ENCODE peak calls at places on chromosomes 1 and 21, in six cellular contexts. One of them, this sample, is unnamed.

GRCh38 chr1:110390096-110390495 is 730 bp downstream of the SLC16A4 start:
- DNase-seq in adrenal gland: no peak
- DNase-seq in dorsolateral prefrontal cortex: no peak
- DNase-seq in psoas muscle: peak; percentile 37
- DNase-seq in heart left ventricle: peak; percentile 49
- DNase-seq in Peyer's patch: no peak
- DNase-seq in this sample: no peak

GRCh38 chr1:239456788-239457187 is 70.4 kb downstream of the CHRM3 start:
- DNase-seq in adrenal gland: no peak
- DNase-seq in dorsolateral prefrontal cortex: no peak
- DNase-seq in psoas muscle: no peak
- DNase-seq in heart left ventricle: no peak
- DNase-seq in Peyer's patch: no peak
- DNase-seq in this sample: no peak

GRCh38 chr1:17574502-17574901 is 35.0 kb downstream of the ARHGEF10L start:
- DNase-seq in adrenal gland: no peak
- DNase-seq in dorsolateral prefrontal cortex: no peak
- DNase-seq in psoas muscle: no peak
- DNase-seq in heart left ventricle: no peak
- DNase-seq in Peyer's patch: no peak
- DNase-seq in this sample: no peak

GRCh38 chr1:24294757-24295371 is 24.3 kb upstream of the GRHL3 start:
- DNase-seq in adrenal gland: peak; percentile 71
- DNase-seq in dorsolateral prefrontal cortex: no peak
- DNase-seq in psoas muscle: peak; percentile 77
- DNase-seq in heart left ventricle: peak; percentile 36
- DNase-seq in Peyer's patch: peak; percentile 76
- DNase-seq in this sample: no peak

GRCh38 chr21:44376606-44377005 is 23.2 kb downstream of the TRPM2 start:
- DNase-seq in adrenal gland: peak; percentile 6
- DNase-seq in dorsolateral prefrontal cortex: peak; percentile 10
- DNase-seq in psoas muscle: no peak
- DNase-seq in heart left ventricle: no peak
- DNase-seq in Peyer's patch: no peak
- DNase-seq in this sample: no peak

GRCh38 chr1:202084791-202085681 is 37.7 kb upstream of the GPR37L1 start:
- DNase-seq in adrenal gland: no peak
- DNase-seq in dorsolateral prefrontal cortex: peak; percentile 90
- DNase-seq in psoas muscle: no peak
- DNase-seq in heart left ventricle: no peak
- DNase-seq in Peyer's patch: peak; percentile 85
- DNase-seq in this sample: no peak

GRCh38 chr1:24936688-24937087 is 6.6 kb upstream of the RUNX3 start:
- DNase-seq in adrenal gland: no peak
- DNase-seq in dorsolateral prefrontal cortex: no peak
- DNase-seq in psoas muscle: no peak
- DNase-seq in heart left ventricle: no peak
- DNase-seq in Peyer's patch: no peak
- DNase-seq in this sample: no peak

GRCh38 chr1:26907071-26907922 is 6.5 kb downstream of the NR0B2 start:
- DNase-seq in adrenal gland: peak; percentile 91
- DNase-seq in dorsolateral prefrontal cortex: no peak
- DNase-seq in psoas muscle: peak; percentile 38
- DNase-seq in heart left ventricle: no peak
- DNase-seq in Peyer's patch: peak; percentile 71
- DNase-seq in this sample: no peak

GRCh38 chr21:42614811-42615342 is 38.5 kb upstream of the PDE9A start:
- DNase-seq in adrenal gland: no peak
- DNase-seq in dorsolateral prefrontal cortex: no peak
- DNase-seq in psoas muscle: no peak
- DNase-seq in heart left ventricle: no peak
- DNase-seq in Peyer's patch: no peak
- DNase-seq in this sample: peak; percentile 40

GRCh38 chr1:119549719-119550141 is 42.7 kb downstream of the HSD3B1 start:
- DNase-seq in adrenal gland: peak; percentile 69
- DNase-seq in dorsolateral prefrontal cortex: peak; percentile 57
- DNase-seq in psoas muscle: no peak
- DNase-seq in heart left ventricle: no peak
- DNase-seq in Peyer's patch: no peak
- DNase-seq in this sample: no peak

GRCh38 chr1:201528631-201529260 is 10.2 kb upstream of the NAV1 start:
- DNase-seq in adrenal gland: no peak
- DNase-seq in dorsolateral prefrontal cortex: no peak
- DNase-seq in psoas muscle: no peak
- DNase-seq in heart left ventricle: no peak
- DNase-seq in Peyer's patch: no peak
- DNase-seq in this sample: no peak

GRCh38 chr1:92441316-92442311 is 45.1 kb downstream of the GFI1 start:
- DNase-seq in adrenal gland: no peak
- DNase-seq in dorsolateral prefrontal cortex: no peak
- DNase-seq in psoas muscle: no peak
- DNase-seq in heart left ventricle: no peak
- DNase-seq in Peyer's patch: peak; percentile 83
- DNase-seq in this sample: no peak

GRCh38 chr1:154726443-154726842 is 118.5 kb upstream of the ADAR start:
- DNase-seq in adrenal gland: no peak
- DNase-seq in dorsolateral prefrontal cortex: no peak
- DNase-seq in psoas muscle: no peak
- DNase-seq in heart left ventricle: no peak
- DNase-seq in Peyer's patch: no peak
- DNase-seq in this sample: no peak

GRCh38 chr1:163013826-163014600 is 55.1 kb upstream of the RGS4 start:
- DNase-seq in adrenal gland: no peak
- DNase-seq in dorsolateral prefrontal cortex: no peak
- DNase-seq in psoas muscle: no peak
- DNase-seq in heart left ventricle: no peak
- DNase-seq in Peyer's patch: no peak
- DNase-seq in this sample: no peak

GRCh38 chr1:91161749-91162148 is 139.9 kb upstream of the ZNF644 start:
- DNase-seq in adrenal gland: no peak
- DNase-seq in dorsolateral prefrontal cortex: no peak
- DNase-seq in psoas muscle: no peak
- DNase-seq in heart left ventricle: no peak
- DNase-seq in Peyer's patch: no peak
- DNase-seq in this sample: no peak

GRCh38 chr1:113811353-113811887 is 856 bp downstream of the RSBN1 start:
- DNase-seq in adrenal gland: peak; percentile 39
- DNase-seq in dorsolateral prefrontal cortex: peak; percentile 39
- DNase-seq in psoas muscle: no peak
- DNase-seq in heart left ventricle: peak; percentile 69
- DNase-seq in Peyer's patch: no peak
- DNase-seq in this sample: no peak

GRCh38 chr1:206541236-206541833 is 34.0 kb downstream of the RASSF5 start:
- DNase-seq in adrenal gland: no peak
- DNase-seq in dorsolateral prefrontal cortex: no peak
- DNase-seq in psoas muscle: no peak
- DNase-seq in heart left ventricle: no peak
- DNase-seq in Peyer's patch: no peak
- DNase-seq in this sample: no peak

GRCh38 chr1:55519937-55520683 is 304.9 kb upstream of the USP24 start:
- DNase-seq in adrenal gland: no peak
- DNase-seq in dorsolateral prefrontal cortex: no peak
- DNase-seq in psoas muscle: no peak
- DNase-seq in heart left ventricle: no peak
- DNase-seq in Peyer's patch: no peak
- DNase-seq in this sample: no peak

GRCh38 chr1:111285879-111286278 is 4.8 kb upstream of the CHIA start:
- DNase-seq in adrenal gland: no peak
- DNase-seq in dorsolateral prefrontal cortex: no peak
- DNase-seq in psoas muscle: no peak
- DNase-seq in heart left ventricle: no peak
- DNase-seq in Peyer's patch: no peak
- DNase-seq in this sample: no peak

GRCh38 chr21:43916691-43917514 is 51.9 kb downstream of the AGPAT3 start:
- DNase-seq in adrenal gland: no peak
- DNase-seq in dorsolateral prefrontal cortex: no peak
- DNase-seq in psoas muscle: no peak
- DNase-seq in heart left ventricle: no peak
- DNase-seq in Peyer's patch: peak; percentile 50
- DNase-seq in this sample: peak; percentile 73

GRCh38 chr1:210882414-210883221 is 251.3 kb downstream of the KCNH1 start:
- DNase-seq in adrenal gland: no peak
- DNase-seq in dorsolateral prefrontal cortex: no peak
- DNase-seq in psoas muscle: no peak
- DNase-seq in heart left ventricle: no peak
- DNase-seq in Peyer's patch: no peak
- DNase-seq in this sample: no peak

GRCh38 chr1:27145934-27146354 is 9.0 kb downstream of the SLC9A1 start:
- DNase-seq in adrenal gland: peak; percentile 89
- DNase-seq in dorsolateral prefrontal cortex: no peak
- DNase-seq in psoas muscle: peak; percentile 45
- DNase-seq in heart left ventricle: no peak
- DNase-seq in Peyer's patch: no peak
- DNase-seq in this sample: no peak

GRCh38 chr1:105326883-105327282 is 1577.2 kb downstream of the AMY1C start:
- DNase-seq in adrenal gland: no peak
- DNase-seq in dorsolateral prefrontal cortex: no peak
- DNase-seq in psoas muscle: no peak
- DNase-seq in heart left ventricle: no peak
- DNase-seq in Peyer's patch: no peak
- DNase-seq in this sample: no peak

GRCh38 chr1:210830034-210831028 is 303.6 kb downstream of the KCNH1 start:
- DNase-seq in adrenal gland: no peak
- DNase-seq in dorsolateral prefrontal cortex: no peak
- DNase-seq in psoas muscle: no peak
- DNase-seq in heart left ventricle: no peak
- DNase-seq in Peyer's patch: no peak
- DNase-seq in this sample: no peak

GRCh38 chr1:66331641-66332523 is 202.1 kb upstream of the SGIP1 start:
- DNase-seq in adrenal gland: peak; percentile 45
- DNase-seq in dorsolateral prefrontal cortex: no peak
- DNase-seq in psoas muscle: peak; percentile 78
- DNase-seq in heart left ventricle: peak; percentile 77
- DNase-seq in Peyer's patch: peak; percentile 51
- DNase-seq in this sample: peak; percentile 40

GRCh38 chr21:34878501-34878900 is 170.6 kb downstream of the RUNX1 start:
- DNase-seq in adrenal gland: no peak
- DNase-seq in dorsolateral prefrontal cortex: no peak
- DNase-seq in psoas muscle: no peak
- DNase-seq in heart left ventricle: no peak
- DNase-seq in Peyer's patch: no peak
- DNase-seq in this sample: no peak

GRCh38 chr21:40011371-40011770 is 144.1 kb downstream of the PCP4 start:
- DNase-seq in adrenal gland: no peak
- DNase-seq in dorsolateral prefrontal cortex: no peak
- DNase-seq in psoas muscle: no peak
- DNase-seq in heart left ventricle: no peak
- DNase-seq in Peyer's patch: no peak
- DNase-seq in this sample: no peak

GRCh38 chr1:51237714-51238403 is 1.8 kb downstream of the RNF11 start:
- DNase-seq in adrenal gland: no peak
- DNase-seq in dorsolateral prefrontal cortex: no peak
- DNase-seq in psoas muscle: no peak
- DNase-seq in heart left ventricle: no peak
- DNase-seq in Peyer's patch: no peak
- DNase-seq in this sample: no peak

GRCh38 chr1:152735648-152736047 is 22.2 kb upstream of the KPRP start:
- DNase-seq in adrenal gland: no peak
- DNase-seq in dorsolateral prefrontal cortex: no peak
- DNase-seq in psoas muscle: no peak
- DNase-seq in heart left ventricle: no peak
- DNase-seq in Peyer's patch: no peak
- DNase-seq in this sample: no peak

GRCh38 chr1:152514715-152515453 is 602 bp downstream of the CRCT1 start:
- DNase-seq in adrenal gland: no peak
- DNase-seq in dorsolateral prefrontal cortex: no peak
- DNase-seq in psoas muscle: no peak
- DNase-seq in heart left ventricle: no peak
- DNase-seq in Peyer's patch: no peak
- DNase-seq in this sample: no peak

GRCh38 chr1:230408971-230409370 is 17.2 kb downstream of the PGBD5 start:
- DNase-seq in adrenal gland: no peak
- DNase-seq in dorsolateral prefrontal cortex: no peak
- DNase-seq in psoas muscle: no peak
- DNase-seq in heart left ventricle: no peak
- DNase-seq in Peyer's patch: no peak
- DNase-seq in this sample: no peak

GRCh38 chr1:25715888-25716287 is 84.1 kb upstream of the SELENON start:
- DNase-seq in adrenal gland: no peak
- DNase-seq in dorsolateral prefrontal cortex: no peak
- DNase-seq in psoas muscle: no peak
- DNase-seq in heart left ventricle: no peak
- DNase-seq in Peyer's patch: no peak
- DNase-seq in this sample: no peak

GRCh38 chr1:224408294-224408590 is 26.4 kb downstream of the WDR26 start:
- DNase-seq in adrenal gland: no peak
- DNase-seq in dorsolateral prefrontal cortex: no peak
- DNase-seq in psoas muscle: no peak
- DNase-seq in heart left ventricle: no peak
- DNase-seq in Peyer's patch: no peak
- DNase-seq in this sample: no peak
- H3K27ac ChIP-seq in adrenal gland: no peak overlapping the region
- H3K27ac ChIP-seq in dorsolateral prefrontal cortex: no peak overlapping the region
- H3K27ac ChIP-seq in psoas muscle: no peak overlapping the region
- H3K27ac ChIP-seq in heart left ventricle: no peak overlapping the region
- H3K27ac ChIP-seq in Peyer's patch: no peak overlapping the region
- H3K27ac ChIP-seq in this sample: no peak overlapping the region

GRCh38 chr1:225449261-225449660 is 21.4 kb upstream of the LBR start:
- DNase-seq in adrenal gland: peak; percentile 13
- DNase-seq in dorsolateral prefrontal cortex: no peak
- DNase-seq in psoas muscle: no peak
- DNase-seq in heart left ventricle: no peak
- DNase-seq in Peyer's patch: peak; percentile 78
- DNase-seq in this sample: no peak
- H3K27ac ChIP-seq in adrenal gland: no peak overlapping the region
- H3K27ac ChIP-seq in dorsolateral prefrontal cortex: no peak overlapping the region
- H3K27ac ChIP-seq in psoas muscle: peak overlapping the region; percentile 34
- H3K27ac ChIP-seq in heart left ventricle: peak overlapping the region; percentile 90
- H3K27ac ChIP-seq in Peyer's patch: peak overlapping the region; percentile 91
- H3K27ac ChIP-seq in this sample: no peak overlapping the region

DNA sequence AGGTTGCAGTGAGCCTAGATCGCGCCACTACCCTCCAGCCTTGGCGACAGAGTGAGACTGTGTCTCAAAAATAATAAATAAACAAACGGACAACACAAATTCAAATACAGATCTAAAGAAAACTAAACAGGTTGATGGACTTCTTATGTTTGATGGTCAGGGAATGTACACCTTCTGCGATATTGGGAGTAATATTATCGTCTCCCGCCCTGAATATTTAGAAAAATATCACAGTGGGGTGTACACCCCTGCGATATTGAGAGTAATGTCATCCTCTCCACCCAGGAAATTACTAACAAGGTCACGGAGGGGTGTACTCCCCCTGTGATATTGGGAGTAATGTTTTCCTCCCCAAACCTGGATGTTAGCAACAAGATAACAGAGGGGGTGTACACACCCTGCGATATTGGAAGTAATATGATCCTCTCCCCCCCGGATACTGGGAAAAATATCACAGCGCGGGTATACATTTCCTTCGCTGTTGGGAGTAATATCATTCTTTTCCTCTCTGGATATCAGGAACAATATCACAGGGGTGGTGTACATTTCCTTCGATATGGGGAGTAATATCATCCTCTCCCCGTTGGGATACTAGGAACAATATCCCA is 1.4 kb upstream of the CFAP298 start:
- DNase-seq in adrenal gland: no peak
- DNase-seq in dorsolateral prefrontal cortex: no peak
- DNase-seq in psoas muscle: no peak
- DNase-seq in heart left ventricle: no peak
- DNase-seq in Peyer's patch: no peak
- DNase-seq in this sample: no peak
- H3K27ac ChIP-seq in adrenal gland: peak overlapping the region; percentile 93
- H3K27ac ChIP-seq in dorsolateral prefrontal cortex: peak overlapping the region; percentile 93
- H3K27ac ChIP-seq in psoas muscle: peak overlapping the region; percentile 73
- H3K27ac ChIP-seq in heart left ventricle: peak overlapping the region; percentile 93
- H3K27ac ChIP-seq in Peyer's patch: no peak overlapping the region
- H3K27ac ChIP-seq in this sample: peak overlapping the region; percentile 90

GRCh38 chr1:116997011-116997410 is 4.5 kb upstream of the CD101 start:
- DNase-seq in adrenal gland: no peak
- DNase-seq in dorsolateral prefrontal cortex: no peak
- DNase-seq in psoas muscle: no peak
- DNase-seq in heart left ventricle: no peak
- DNase-seq in Peyer's patch: no peak
- DNase-seq in this sample: no peak
- H3K27ac ChIP-seq in adrenal gland: no peak overlapping the region
- H3K27ac ChIP-seq in dorsolateral prefrontal cortex: no peak overlapping the region
- H3K27ac ChIP-seq in psoas muscle: no peak overlapping the region
- H3K27ac ChIP-seq in heart left ventricle: no peak overlapping the region
- H3K27ac ChIP-seq in Peyer's patch: no peak overlapping the region
- H3K27ac ChIP-seq in this sample: no peak overlapping the region

This sample was measured in CD4-positive, CD25-positive, alpha-beta regulatory T cell.